ENCODE peak calls at places on chromosomes 4 and X, in six cellular contexts. E is T1000; F is mucosa of gallbladder; G is stimulated activated CD8-positive, alpha-beta memory T cell treated with anti-CD3 and anti-CD28 coated beads, Interleukin-4, amount 100 ng/mL, for 1 hour; N is dorsolateral prefrontal cortex; H is lower leg skin. O is an unnamed sample.

GRCh38 chrX:154097003-154097596 is 417 bp downstream of the MECP2 start:
- DNase-seq in N (peak; percentile 77), H (peak; percentile 31), G (peak; percentile 28), F (peak; percentile 59), E (peak; percentile 7), O (peak; percentile 82)

GRCh38 chr4:182978152-182978827 is 61.1 kb upstream of the DCTD start:
- DNase-seq in F (no peak), H (no peak), G (no peak), E (no peak), N (no peak), O (no peak)

GRCh38 chr4:56958111-56958517 is 19.3 kb downstream of the NOA1 start:
- DNase-seq in N (no peak), G (no peak), F (peak; percentile 66), H (peak; percentile 89), E (peak; percentile 74), O (no peak)

GRCh38 chr4:62162606-62163005 is 962.5 kb downstream of the ADGRL3 start:
- DNase-seq in E (no peak), G (no peak), H (no peak), N (no peak), F (no peak), O (no peak)

GRCh38 chr4:6465985-6466384 is 6.4 kb downstream of the PPP2R2C start:
- DNase-seq in G (no peak), F (no peak), E (no peak), N (no peak), H (no peak), O (no peak)

GRCh38 chrX:40146471-40147398 is 49.0 kb upstream of the BCOR start:
- DNase-seq in E (no peak), F (peak; percentile 31), G (no peak), H (no peak), N (peak; percentile 15), O (peak; percentile 53)

GRCh38 chrX:9847071-9847470 is 60.8 kb downstream of the SHROOM2 start:
- DNase-seq in N (no peak), F (no peak), H (no peak), E (no peak), G (no peak), O (no peak)

GRCh38 chr4:26757751-26758150 is 102.9 kb upstream of the STIM2 start:
- DNase-seq in F (no peak), G (no peak), E (no peak), H (no peak), N (no peak), O (no peak)

GRCh38 chr4:83490876-83491450 is 6.1 kb upstream of the ABRAXAS1 start:
- DNase-seq in N (no peak), G (no peak), E (no peak), H (no peak), F (no peak), O (peak; percentile 35)

GRCh38 chr4:25098964-25099843 is 61.0 kb downstream of the SEPSECS start:
- DNase-seq in E (peak; percentile 61), F (peak; percentile 83), H (peak; percentile 47), N (peak; percentile 20), G (no peak), O (no peak)

GRCh38 chr4:61501812-61502211 is 301.7 kb downstream of the ADGRL3 start:
- DNase-seq in G (no peak), H (no peak), F (no peak), N (no peak), E (no peak), O (no peak)

GRCh38 chrX:15382809-15383208 is 1.4 kb downstream of the VEGFD start:
- DNase-seq in F (no peak), E (no peak), G (no peak), H (no peak), N (no peak), O (no peak)

GRCh38 chr4:37827802-37828321 is 1.4 kb downstream of the PGM2 start:
- DNase-seq in N (no peak), H (no peak), F (no peak), E (no peak), G (no peak), O (no peak)

GRCh38 chr4:130238121-130238520 is 1142.2 kb downstream of the C4orf33 start:
- DNase-seq in E (no peak), F (no peak), H (no peak), G (no peak), N (no peak), O (no peak)

GRCh38 chrX:117653396-117653795 is 463.2 kb downstream of the KLHL13 start:
- DNase-seq in E (no peak), F (no peak), H (no peak), N (no peak), G (no peak), O (no peak)

GRCh38 chrX:63686878-63687714 is 97.9 kb downstream of the ARHGEF9 start:
- DNase-seq in F (no peak), E (peak; percentile 22), N (no peak), G (no peak), H (no peak), O (peak; percentile 62)

GRCh38 chrX:106917830-106918500 is 2.2 kb upstream of the CLDN2 start:
- DNase-seq in H (no peak), F (peak; percentile 58), E (no peak), N (no peak), G (no peak), O (no peak)

GRCh38 chr4:119977546-119977945 is 89.1 kb downstream of the MAD2L1 start:
- DNase-seq in N (no peak), E (no peak), G (no peak), H (no peak), F (no peak), O (no peak)

O was measured in NCI-H1417.